ENCODE peak calls at places on chromosomes 11 and 22, in six cellular contexts. One of them, this sample, is unnamed.

GRCh38 chr11:78731008-78731407 is 156.3 kb upstream of the NARS2 start:
- DNase-seq in HL-60: no peak
- DNase-seq in GM23338: no peak
- DNase-seq in fibroblast of lung: peak; percentile 36
- DNase-seq in body of pancreas: no peak
- DNase-seq in right cardiac atrium: no peak
- DNase-seq in this sample: no peak

GRCh38 chr11:84747871-84748270 is 879.3 kb downstream of the DLG2 start:
- DNase-seq in HL-60: peak; percentile 19
- DNase-seq in GM23338: no peak
- DNase-seq in body of pancreas: no peak
- DNase-seq in fibroblast of lung: no peak
- DNase-seq in right cardiac atrium: no peak
- DNase-seq in this sample: no peak

GRCh38 chr11:2586091-2586792 is 113.6 kb downstream of the KCNQ1OT1 start:
- DNase-seq in HL-60: no peak
- DNase-seq in GM23338: no peak
- DNase-seq in right cardiac atrium: peak; percentile 37
- DNase-seq in fibroblast of lung: no peak
- DNase-seq in body of pancreas: no peak
- DNase-seq in this sample: peak; percentile 9

GRCh38 chr11:119484741-119485605 is 62.0 kb upstream of the THY1 start:
- DNase-seq in right cardiac atrium: no peak
- DNase-seq in fibroblast of lung: no peak
- DNase-seq in body of pancreas: no peak
- DNase-seq in GM23338: peak; percentile 77
- DNase-seq in HL-60: no peak
- DNase-seq in this sample: no peak

GRCh38 chr11:106172389-106172991 is 95.0 kb downstream of the AASDHPPT start:
- DNase-seq in body of pancreas: no peak
- DNase-seq in GM23338: no peak
- DNase-seq in fibroblast of lung: no peak
- DNase-seq in HL-60: no peak
- DNase-seq in right cardiac atrium: no peak
- DNase-seq in this sample: no peak

GRCh38 chr22:37300551-37301017 is 18.3 kb downstream of the CYTH4 start:
- DNase-seq in right cardiac atrium: peak; percentile 69
- DNase-seq in HL-60: peak; percentile 93
- DNase-seq in fibroblast of lung: no peak
- DNase-seq in body of pancreas: no peak
- DNase-seq in GM23338: no peak
- DNase-seq in this sample: no peak

GRCh38 chr11:128458316-128458715 is 129.0 kb downstream of the ETS1 start:
- DNase-seq in body of pancreas: no peak
- DNase-seq in fibroblast of lung: peak; percentile 77
- DNase-seq in right cardiac atrium: no peak
- DNase-seq in HL-60: no peak
- DNase-seq in GM23338: no peak
- DNase-seq in this sample: no peak

GRCh38 chr11:122207921-122208764 is 92.1 kb upstream of the BLID start:
- DNase-seq in fibroblast of lung: peak; percentile 85
- DNase-seq in GM23338: no peak
- DNase-seq in HL-60: no peak
- DNase-seq in right cardiac atrium: peak; percentile 56
- DNase-seq in body of pancreas: no peak
- DNase-seq in this sample: no peak

GRCh38 chr11:117295438-117296137 is 4.4 kb downstream of the BACE1-AS start:
- DNase-seq in HL-60: no peak
- DNase-seq in GM23338: no peak
- DNase-seq in body of pancreas: peak; percentile 58
- DNase-seq in fibroblast of lung: no peak
- DNase-seq in right cardiac atrium: no peak
- DNase-seq in this sample: no peak

GRCh38 chr11:27977527-27977926 is 130.4 kb downstream of the KIF18A start:
- DNase-seq in GM23338: no peak
- DNase-seq in fibroblast of lung: no peak
- DNase-seq in body of pancreas: no peak
- DNase-seq in HL-60: no peak
- DNase-seq in right cardiac atrium: no peak
- DNase-seq in this sample: no peak

GRCh38 chr11:83292709-83293435 is 6.7 kb upstream of the CCDC90B start:
- DNase-seq in body of pancreas: peak; percentile 56
- DNase-seq in fibroblast of lung: peak; percentile 76
- DNase-seq in HL-60: peak; percentile 35
- DNase-seq in GM23338: peak; percentile 95
- DNase-seq in right cardiac atrium: no peak
- DNase-seq in this sample: no peak

GRCh38 chr11:68146010-68146540 is 24.9 kb upstream of the CHKA start:
- DNase-seq in body of pancreas: peak; percentile 99
- DNase-seq in right cardiac atrium: peak; percentile 95
- DNase-seq in HL-60: peak; percentile 61
- DNase-seq in fibroblast of lung: peak; percentile 19
- DNase-seq in GM23338: no peak
- DNase-seq in this sample: peak; percentile 88

GRCh38 chr11:46003647-46004046 is 81.2 kb downstream of the LARGE2 start:
- DNase-seq in GM23338: peak; percentile 38
- DNase-seq in right cardiac atrium: no peak
- DNase-seq in HL-60: peak; percentile 47
- DNase-seq in fibroblast of lung: peak; percentile 58
- DNase-seq in body of pancreas: no peak
- DNase-seq in this sample: no peak

GRCh38 chr11:15923169-15923568 is 433.2 kb downstream of the SOX6 start:
- DNase-seq in HL-60: no peak
- DNase-seq in right cardiac atrium: no peak
- DNase-seq in GM23338: peak; percentile 41
- DNase-seq in body of pancreas: no peak
- DNase-seq in fibroblast of lung: no peak
- DNase-seq in this sample: no peak

GRCh38 chr22:36417281-36417686 is 29.5 kb upstream of the MYH9 start:
- DNase-seq in body of pancreas: peak; percentile 95
- DNase-seq in right cardiac atrium: no peak
- DNase-seq in HL-60: no peak
- DNase-seq in fibroblast of lung: peak; percentile 38
- DNase-seq in GM23338: peak; percentile 45
- DNase-seq in this sample: no peak

GRCh38 chr11:121467965-121468364 is 15.2 kb upstream of the SORL1-AS1 start:
- DNase-seq in fibroblast of lung: no peak
- DNase-seq in HL-60: no peak
- DNase-seq in GM23338: no peak
- DNase-seq in right cardiac atrium: peak; percentile 33
- DNase-seq in body of pancreas: no peak
- DNase-seq in this sample: no peak

GRCh38 chr22:44574581-44575343 is 76.7 kb upstream of the RTL6 start:
- DNase-seq in GM23338: no peak
- DNase-seq in right cardiac atrium: no peak
- DNase-seq in body of pancreas: no peak
- DNase-seq in fibroblast of lung: no peak
- DNase-seq in HL-60: no peak
- DNase-seq in this sample: no peak

GRCh38 chr11:100576044-100577021 is 110.8 kb upstream of the ARHGAP42 start:
- DNase-seq in right cardiac atrium: no peak
- DNase-seq in HL-60: peak; percentile 9
- DNase-seq in fibroblast of lung: peak; percentile 82
- DNase-seq in GM23338: peak; percentile 76
- DNase-seq in body of pancreas: peak; percentile 33
- DNase-seq in this sample: no peak

GRCh38 chr22:26974914-26975313 is 317.5 kb downstream of the MIAT start:
- DNase-seq in fibroblast of lung: no peak
- DNase-seq in HL-60: no peak
- DNase-seq in right cardiac atrium: no peak
- DNase-seq in body of pancreas: no peak
- DNase-seq in GM23338: no peak
- DNase-seq in this sample: no peak

GRCh38 chr11:63667993-63668392 is 3.2 kb downstream of the ATL3 start:
- DNase-seq in fibroblast of lung: peak; percentile 96
- DNase-seq in HL-60: no peak
- DNase-seq in GM23338: no peak
- DNase-seq in right cardiac atrium: no peak
- DNase-seq in body of pancreas: no peak
- DNase-seq in this sample: no peak

GRCh38 chr11:110907629-110908028 is 195.4 kb upstream of the ARHGAP20 start:
- DNase-seq in GM23338: no peak
- DNase-seq in HL-60: peak; percentile 63
- DNase-seq in body of pancreas: no peak
- DNase-seq in right cardiac atrium: no peak
- DNase-seq in fibroblast of lung: peak; percentile 94
- DNase-seq in this sample: no peak

GRCh38 chr11:57792060-57792541 is 30.5 kb downstream of the CTNND1 start:
- DNase-seq in body of pancreas: peak; percentile 84
- DNase-seq in HL-60: peak; percentile 97
- DNase-seq in fibroblast of lung: peak; percentile 42
- DNase-seq in GM23338: no peak
- DNase-seq in right cardiac atrium: peak; percentile 92
- DNase-seq in this sample: peak; percentile 74

GRCh38 chr11:65931773-65932557 is 12.7 kb downstream of the DRAP1 start:
- DNase-seq in body of pancreas: no peak
- DNase-seq in HL-60: no peak
- DNase-seq in GM23338: peak; percentile 62
- DNase-seq in right cardiac atrium: no peak
- DNase-seq in fibroblast of lung: no peak
- DNase-seq in this sample: no peak

GRCh38 chr11:65925397-65925796 is 6.2 kb downstream of the DRAP1 start:
- DNase-seq in fibroblast of lung: no peak
- DNase-seq in HL-60: no peak
- DNase-seq in body of pancreas: no peak
- DNase-seq in GM23338: no peak
- DNase-seq in right cardiac atrium: no peak
- DNase-seq in this sample: no peak

GRCh38 chr11:65928667-65929066 is 9.4 kb downstream of the DRAP1 start:
- DNase-seq in right cardiac atrium: no peak
- DNase-seq in HL-60: peak; percentile 16
- DNase-seq in body of pancreas: no peak
- DNase-seq in GM23338: no peak
- DNase-seq in fibroblast of lung: no peak
- DNase-seq in this sample: no peak

GRCh38 chr11:65932558-65932919 is 12.7 kb upstream of the TSGA10IP start:
- DNase-seq in HL-60: no peak
- DNase-seq in GM23338: peak; percentile 82
- DNase-seq in fibroblast of lung: peak; percentile 24
- DNase-seq in body of pancreas: no peak
- DNase-seq in right cardiac atrium: no peak
- DNase-seq in this sample: no peak

GRCh38 chr11:65927904-65928397 is 8.7 kb downstream of the DRAP1 start:
- DNase-seq in right cardiac atrium: peak; percentile 57
- DNase-seq in fibroblast of lung: peak; percentile 21
- DNase-seq in body of pancreas: peak; percentile 52
- DNase-seq in HL-60: peak; percentile 80
- DNase-seq in GM23338: no peak
- DNase-seq in this sample: no peak
- H3K27ac ChIP-seq in right cardiac atrium: no peak overlapping the region
- H3K27ac ChIP-seq in fibroblast of lung: no peak overlapping the region
- H3K27ac ChIP-seq in body of pancreas: no peak overlapping the region
- H3K27ac ChIP-seq in HL-60: peak overlapping the region; percentile 62
- H3K27ac ChIP-seq in GM23338: peak overlapping the region; percentile 63
- H3K27ac ChIP-seq in this sample: no peak overlapping the region

GRCh38 chr22:23280356-23281052 is 100.2 kb downstream of the BCR start:
- DNase-seq in right cardiac atrium: peak; percentile 41
- DNase-seq in body of pancreas: no peak
- DNase-seq in GM23338: no peak
- DNase-seq in HL-60: no peak
- DNase-seq in fibroblast of lung: no peak
- DNase-seq in this sample: no peak
- H3K27ac ChIP-seq in right cardiac atrium: no peak overlapping the region
- H3K27ac ChIP-seq in body of pancreas: peak overlapping the region; percentile 75
- H3K27ac ChIP-seq in GM23338: no peak overlapping the region
- H3K27ac ChIP-seq in HL-60: no peak overlapping the region
- H3K27ac ChIP-seq in fibroblast of lung: no peak overlapping the region
- H3K27ac ChIP-seq in this sample: no peak overlapping the region

GRCh38 chr11:130913268-130913667 is 3.0 kb downstream of the SNX19 start:
- DNase-seq in GM23338: no peak
- DNase-seq in fibroblast of lung: no peak
- DNase-seq in HL-60: no peak
- DNase-seq in right cardiac atrium: no peak
- DNase-seq in body of pancreas: no peak
- DNase-seq in this sample: no peak

GRCh38 chr11:130916238-130916855 is at the start of gene SNX19:
- DNase-seq in HL-60: peak; percentile 83
- DNase-seq in body of pancreas: peak; percentile 93
- DNase-seq in fibroblast of lung: peak; percentile 90
- DNase-seq in right cardiac atrium: peak; percentile 98
- DNase-seq in GM23338: peak; percentile 92
- DNase-seq in this sample: peak; percentile 95

GRCh38 chr11:130918081-130918480 is 1.8 kb upstream of the SNX19 start:
- DNase-seq in GM23338: no peak
- DNase-seq in HL-60: no peak
- DNase-seq in right cardiac atrium: no peak
- DNase-seq in fibroblast of lung: no peak
- DNase-seq in body of pancreas: peak; percentile 74
- DNase-seq in this sample: no peak

GRCh38 chr11:130916910-130917309 is 631 bp upstream of the SNX19 start:
- DNase-seq in HL-60: no peak
- DNase-seq in right cardiac atrium: peak; percentile 48
- DNase-seq in GM23338: peak; percentile 7
- DNase-seq in body of pancreas: no peak
- DNase-seq in fibroblast of lung: no peak
- DNase-seq in this sample: no peak

DNA sequence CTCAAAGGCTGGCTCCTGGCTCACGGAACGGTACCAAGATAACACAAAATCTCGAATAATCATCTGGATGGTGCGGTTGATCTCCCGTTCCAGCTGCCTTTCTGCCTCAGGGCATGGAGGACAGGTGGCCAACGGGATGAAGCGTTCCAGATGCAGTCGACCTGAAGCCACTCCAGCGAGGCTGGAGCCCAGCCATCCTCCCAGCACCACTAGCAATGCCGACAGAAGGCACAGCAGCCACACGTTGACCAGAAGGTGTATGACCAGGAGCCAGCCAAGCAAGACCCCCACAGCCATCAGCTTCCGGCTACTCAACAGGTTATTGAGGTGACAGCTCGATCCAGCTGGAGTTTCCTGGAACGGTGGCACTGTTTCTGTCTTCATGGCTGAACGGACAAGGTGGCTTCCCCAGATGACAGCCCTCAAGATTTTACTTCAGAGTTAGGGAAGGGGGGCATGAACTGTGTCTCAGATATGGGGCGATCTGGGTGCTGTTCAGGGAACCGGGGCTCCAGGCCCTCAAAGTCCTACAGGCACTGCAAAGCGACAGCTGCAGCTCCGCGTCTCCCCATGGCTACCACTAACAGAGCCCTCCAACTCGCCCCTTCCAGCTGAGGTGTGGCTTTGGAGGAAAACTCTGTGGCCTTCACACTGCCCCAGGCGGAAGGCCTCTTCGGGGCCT is 582 bp downstream of the SNX19 start:
- DNase-seq in HL-60: peak; percentile 3
- DNase-seq in right cardiac atrium: peak; percentile 53
- DNase-seq in GM23338: peak; percentile 17
- DNase-seq in body of pancreas: no peak
- DNase-seq in fibroblast of lung: no peak
- DNase-seq in this sample: no peak
- H3K27ac ChIP-seq in HL-60: peak overlapping the region; percentile 71
- H3K27ac ChIP-seq in right cardiac atrium: peak overlapping the region; percentile 94
- H3K27ac ChIP-seq in GM23338: no peak overlapping the region
- H3K27ac ChIP-seq in body of pancreas: peak overlapping the region; percentile 85
- H3K27ac ChIP-seq in fibroblast of lung: peak overlapping the region; percentile 92
- H3K27ac ChIP-seq in this sample: peak overlapping the region; percentile 90

DNA sequence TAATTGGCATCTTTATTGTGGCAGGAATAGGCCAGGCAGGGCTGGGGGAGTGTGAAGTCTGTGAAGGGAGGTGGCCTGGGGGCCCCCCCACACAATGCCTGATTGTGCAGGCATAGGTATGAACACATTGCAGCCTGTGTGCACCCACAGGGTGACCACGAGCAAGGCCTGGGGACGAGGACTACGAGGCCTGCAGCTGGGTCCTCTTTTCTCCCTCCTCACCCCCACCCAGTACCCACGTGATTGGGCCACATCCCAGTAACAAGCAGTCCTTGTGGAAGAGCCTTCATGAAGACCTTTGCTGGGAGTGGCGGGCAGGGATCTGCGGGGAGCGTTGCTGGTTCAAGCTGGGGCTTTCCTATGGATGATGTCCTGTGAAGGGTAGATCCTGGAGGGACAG is 29.3 kb downstream of the ZBTB16 start:
- DNase-seq in fibroblast of lung: no peak
- DNase-seq in right cardiac atrium: no peak
- DNase-seq in body of pancreas: no peak
- DNase-seq in HL-60: no peak
- DNase-seq in GM23338: no peak
- DNase-seq in this sample: no peak
- H3K27ac ChIP-seq in fibroblast of lung: no peak overlapping the region
- H3K27ac ChIP-seq in right cardiac atrium: peak overlapping the region; percentile 45
- H3K27ac ChIP-seq in body of pancreas: no peak overlapping the region
- H3K27ac ChIP-seq in HL-60: peak overlapping the region; percentile 24
- H3K27ac ChIP-seq in GM23338: no peak overlapping the region
- H3K27ac ChIP-seq in this sample: peak overlapping the region; percentile 60